ENCODE peak calls at places on chromosomes 13 and 19, in seven cellular contexts. C, V, N, M, L, U and R are unnamed samples.
A peak's percentile ranks its signal among the peaks of the same experiment; 100 is the strongest.

GRCh38 chr13:112821340-112822055 is 131.7 kb downstream of the ATP11A start:
- DNase-seq in L (no peak), U (no peak), M (no peak), V (no peak), C (no peak), N (no peak), R (no peak)

GRCh38 chr13:53098455-53098854 is 69.8 kb downstream of the OLFM4 start:
- DNase-seq in M (no peak), V (no peak), L (no peak), U (no peak), N (no peak), C (no peak), R (no peak)

GRCh38 chr19:58218899-58219298 is 9.8 kb upstream of the ZNF544 start:
- DNase-seq in L (no peak), V (no peak), N (no peak), C (no peak), U (peak; percentile 27), M (no peak), R (peak; percentile 18)

GRCh38 chr13:35157143-35157755 is 215.2 kb downstream of the NBEA start:
- DNase-seq in U (no peak), M (no peak), C (no peak), N (peak; percentile 57), L (no peak), V (peak; percentile 30), R (no peak)

GRCh38 chr13:64556391-64556790 is 2673.7 kb downstream of the PCDH9 start:
- DNase-seq in M (no peak), N (no peak), V (no peak), C (no peak), L (no peak), U (no peak), R (no peak)

GRCh38 chr19:33298146-33298911 is 4.0 kb downstream of the CEBPA start:
- DNase-seq in C (no peak), L (no peak), N (no peak), U (no peak), V (no peak), M (no peak), R (no peak)

GRCh38 chr13:21825186-21825585 is 154.3 kb downstream of the FGF9 start:
- DNase-seq in C (no peak), L (no peak), M (no peak), N (no peak), V (no peak), U (no peak), R (no peak)

GRCh38 chr13:23175920-23176319 is 4.9 kb upstream of the SGCG start:
- DNase-seq in L (no peak), U (no peak), M (no peak), V (no peak), C (no peak), N (no peak), R (no peak)

GRCh38 chr19:33406521-33407139 is 33.1 kb downstream of the CEBPG start:
- DNase-seq in C (peak; percentile 56), L (peak; percentile 54), M (no peak), N (peak; percentile 65), V (peak; percentile 82), U (peak; percentile 90), R (no peak)

GRCh38 chr13:40206241-40207109 is 460.0 kb downstream of the FOXO1 start:
- DNase-seq in L (no peak), U (no peak), N (no peak), M (no peak), V (peak; percentile 70), C (no peak), R (no peak)

GRCh38 chr13:113979791-113980471 is 6.1 kb upstream of the C13orf46 start:
- DNase-seq in U (no peak), L (no peak), M (no peak), V (no peak), N (no peak), C (no peak), R (no peak)

GRCh38 chr13:85529216-85529590 is 270.0 kb downstream of the SLITRK6 start:
- DNase-seq in U (no peak), L (no peak), V (no peak), C (no peak), M (no peak), N (no peak), R (no peak)

GRCh38 chr13:85312071-85312470 is 487.1 kb downstream of the SLITRK6 start:
- DNase-seq in L (no peak), M (no peak), C (no peak), V (no peak), U (no peak), N (no peak), R (no peak)

GRCh38 chr19:36772341-36773222 is at the start of gene ZNF850:
- DNase-seq in N (peak; percentile 99), U (peak; percentile 96), M (peak; percentile 71), V (peak; percentile 97), C (peak; percentile 94), L (peak; percentile 85), R (peak; percentile 91)

GRCh38 chr19:2726160-2726855 is 5.1 kb upstream of the DIRAS1 start:
- DNase-seq in L (no peak), C (no peak), N (no peak), M (no peak), V (peak; percentile 69), U (no peak), R (no peak)

GRCh38 chr13:32940601-32941000 is 75.6 kb upstream of the KL start:
- DNase-seq in L (no peak), M (no peak), U (no peak), V (peak; percentile 22), C (no peak), N (peak; percentile 41), R (no peak)

GRCh38 chr13:48448963-48449614 is 36.2 kb upstream of the LPAR6 start:
- DNase-seq in U (no peak), L (no peak), M (no peak), V (no peak), N (no peak), C (no peak), R (no peak)

GRCh38 chr13:113106053-113106452 is 462 bp downstream of the F7 start:
- DNase-seq in C (no peak), V (no peak), L (no peak), N (no peak), U (no peak), M (no peak), R (no peak)

GRCh38 chr19:29528946-29529645 is 3.3 kb downstream of the VSTM2B start:
- DNase-seq in L (no peak), N (no peak), M (no peak), C (no peak), U (peak; percentile 58), V (no peak), R (no peak)

GRCh38 chr13:20294497-20294896 is 62.4 kb upstream of the GJB6 start:
- DNase-seq in U (no peak), C (no peak), M (no peak), N (no peak), L (no peak), V (no peak), R (no peak)

GRCh38 chr19:39830406-39830805 is 3.6 kb downstream of the DYRK1B start:
- DNase-seq in N (no peak), V (no peak), M (no peak), U (no peak), L (no peak), C (no peak), R (no peak)

GRCh38 chr13:66618702-66619101 is 611.4 kb downstream of the PCDH9 start:
- DNase-seq in L (no peak), U (no peak), M (no peak), V (no peak), C (no peak), N (peak; percentile 11), R (no peak)

GRCh38 chr19:55620951-55621672 is 3.3 kb downstream of the ZNF784 start:
- DNase-seq in V (no peak), U (no peak), C (no peak), N (no peak), M (no peak), L (no peak), R (no peak)

GRCh38 chr19:17846146-17846545 is 1.6 kb downstream of the JAK3 start:
- DNase-seq in N (no peak), M (no peak), U (no peak), C (no peak), V (no peak), L (peak; percentile 66), R (peak; percentile 16)

GRCh38 chr19:16405091-16405490 is 66.7 kb downstream of the EPS15L1 start:
- DNase-seq in L (no peak), U (no peak), C (no peak), M (no peak), V (no peak), N (no peak), R (no peak)

GRCh38 chr19:7975037-7975436 is 30.4 kb downstream of the ELAVL1 start:
- DNase-seq in V (no peak), U (no peak), M (no peak), C (no peak), L (no peak), N (no peak), R (no peak)

GRCh38 chr19:4319067-4319718 is 14.8 kb downstream of the FSD1 start:
- DNase-seq in N (no peak), M (no peak), U (no peak), C (no peak), L (no peak), V (no peak), R (no peak)

GRCh38 chr19:41810301-41810700 is 13.9 kb downstream of the CEACAM3 start:
- DNase-seq in L (no peak), N (no peak), V (no peak), M (no peak), U (no peak), C (no peak), R (no peak)

GRCh38 chr13:112457485-112457884 is 81.3 kb downstream of the SPACA7 start:
- DNase-seq in L (no peak), M (no peak), N (no peak), V (no peak), U (no peak), C (no peak), R (no peak)

GRCh38 chr19:20503536-20503935 is 62.0 kb downstream of the ZNF737 start:
- DNase-seq in U (no peak), C (no peak), L (no peak), N (no peak), V (peak; percentile 6), M (no peak), R (no peak)

GRCh38 chr13:20258963-20259288 is 26.8 kb upstream of the GJB6 start:
- DNase-seq in N (no peak), M (no peak), V (no peak), U (no peak), C (no peak), L (no peak), R (no peak)